ENCODE peak calls at places on chromosomes 16 and 17, in eight cellular contexts. F is HAP-1; M is NCI-H1092; B is uterus; D is LoVo; E is activated T-helper 2 cell treated with anti-CD3 and anti-CD28 coated beads, Interferon-gamma antibody, Interleukin-2, Interleukin-4, amounts not matched to agents 10 μg/mL and 5 μg/mL and 100 μg/mL, durations not matched to agents 14 hours and 24 hours and 36 hours; Y is astrocyte; N is stimulated activated CD8-positive, alpha-beta memory T cell treated with anti-CD3 and anti-CD28 coated beads, Interleukin-4, amount 100 ng/mL, for 24 hours. H is an unnamed sample.

GRCh38 chr17:75813081-75814020 is 28.7 kb downstream of the UNK start:
- DNase-seq in N (no peak), D (no peak), F (no peak), Y (no peak), E (no peak), M (no peak), B (no peak), H (no peak)

GRCh38 chr17:77404812-77405581 is 264.2 kb downstream of the SEC14L1 start:
- DNase-seq in N (peak; percentile 76), B (peak; percentile 72), Y (peak; percentile 75), F (no peak), M (no peak), E (peak; percentile 77), D (no peak), H (peak; percentile 73)

GRCh38 chr16:13919330-13919682 is 648 bp upstream of the ERCC4 start:
- DNase-seq in N (no peak), B (no peak), F (peak; percentile 46), M (peak; percentile 18), E (no peak), Y (peak; percentile 31), D (peak; percentile 55), H (no peak)

GRCh38 chr16:10883004-10883403 is 6.0 kb downstream of the CIITA start:
- DNase-seq in D (no peak), F (no peak), B (no peak), Y (no peak), E (no peak), M (no peak), N (no peak), H (no peak)

GRCh38 chr17:75191584-75191983 is 8.8 kb upstream of the SUMO2 start:
- DNase-seq in E (no peak), F (no peak), M (no peak), Y (no peak), D (no peak), B (no peak), N (no peak), H (no peak)

GRCh38 chr17:48612456-48612853 is 1.6 kb upstream of the HOXB7 start:
- DNase-seq in Y (no peak), N (no peak), M (peak; percentile 62), F (peak; percentile 58), B (no peak), E (no peak), D (no peak), H (no peak)

GRCh38 chr17:35715416-35715815 is 16.0 kb upstream of the RASL10B start:
- DNase-seq in E (no peak), F (no peak), Y (no peak), M (no peak), D (no peak), B (no peak), N (no peak), H (no peak)

GRCh38 chr16:15601212-15601879 is 41.6 kb downstream of the MARF1 start:
- DNase-seq in E (no peak), B (no peak), Y (no peak), N (no peak), D (no peak), F (no peak), M (no peak), H (no peak)

GRCh38 chr16:85524630-85525463 is 88.3 kb upstream of the GSE1 start:
- DNase-seq in Y (peak; percentile 10), E (no peak), D (no peak), F (peak; percentile 31), M (peak; percentile 30), B (no peak), N (no peak), H (peak; percentile 57)

H was measured in adrenal gland.